ENCODE peak calls at places on chromosomes 16 and 17, in ten cellular contexts. R, K, N, A, O, I, B, C, T and M are unnamed samples. For H3K36me3 and H3K4me1, the result is how much of the 10 kb centered on the place peaks cover.

GRCh38 chr16:83701494-83701893 is 106.3 kb upstream of the HSBP1 start:
- DNase-seq in R (peak), K (no peak), N (peak), A (peak), O (peak), I (no peak), B (peak), C (peak), T (no peak), M (no peak)

GRCh38 chr16:76756423-76756822 is 434.6 kb upstream of the MON1B start:
- DNase-seq in R (no peak), K (no peak), N (no peak), A (no peak), O (no peak), I (no peak), B (no peak), C (no peak), T (no peak), M (no peak)

GRCh38 chr17:6245301-6245810 is 175.2 kb downstream of the WSCD1 start:
- DNase-seq in R (no peak), K (no peak), N (no peak), A (no peak), O (no peak), I (no peak), B (no peak), C (no peak), T (no peak), M (no peak)

GRCh38 chr17:8287651-8288335 is 677 bp upstream of the RANGRF start:
- DNase-seq in R (peak), K (no peak), N (no peak), A (peak), O (peak), I (no peak), B (no peak), C (no peak), T (no peak), M (peak)

GRCh38 chr16:47142469-47143328 is 1.0 kb downstream of the NETO2 start:
- DNase-seq in R (peak), K (no peak), N (peak), A (peak), O (peak), I (peak), B (peak), C (peak), T (no peak), M (peak)

GRCh38 chr16:21608647-21609328 is 9.4 kb downstream of the METTL9 start:
- DNase-seq in R (peak), K (no peak), N (peak), A (peak), O (peak), I (no peak), B (peak), C (no peak), T (no peak), M (no peak)

GRCh38 chr17:78557598-78558039 is 19.6 kb downstream of the DNAH17 start:
- DNase-seq in R (no peak), K (no peak), N (no peak), A (peak), O (peak), I (no peak), B (no peak), C (peak), T (no peak), M (no peak)

GRCh38 chr16:57530104-57530522 is 6.3 kb downstream of the CCDC102A start:
- DNase-seq in R (no peak), K (no peak), N (no peak), A (peak), O (peak), I (peak), B (peak), C (no peak), T (peak), M (peak)

GRCh38 chr17:62735027-62735651 is 73.0 kb downstream of the MARCHF10 start:
- DNase-seq in R (no peak), K (no peak), N (no peak), A (no peak), O (no peak), I (no peak), B (no peak), C (no peak), T (no peak), M (no peak)

GRCh38 chr17:66711936-66712335 is 123.0 kb upstream of the CACNG5 start:
- DNase-seq in R (peak), K (no peak), N (no peak), A (no peak), O (no peak), I (no peak), B (no peak), C (no peak), T (no peak), M (peak)

GRCh38 chr17:31467502-31468256 is 76.2 kb downstream of the RAB11FIP4 start:
- DNase-seq in R (peak), K (no peak), N (peak), A (no peak), O (no peak), I (no peak), B (no peak), C (no peak), T (no peak), M (no peak)

GRCh38 chr17:9900019-9900594 is 5.0 kb downstream of the RCVRN start:
- DNase-seq in R (peak), K (no peak), N (no peak), A (peak), O (peak), I (no peak), B (no peak), C (no peak), T (peak), M (no peak)

GRCh38 chr17:43540821-43541674 is 5.1 kb downstream of the ETV4 start:
- DNase-seq in R (no peak), K (no peak), N (peak), A (no peak), O (peak), I (peak), B (no peak), C (no peak), T (no peak), M (no peak)

GRCh38 chr16:55480228-55480655 is 1.2 kb downstream of the MMP2 start:
- DNase-seq in R (peak), K (no peak), N (peak), A (peak), O (peak), I (peak), B (no peak), C (no peak), T (peak), M (peak)

GRCh38 chr16:50121721-50122445 is 31.2 kb upstream of the TENT4B start:
- DNase-seq in R (no peak), K (peak), N (peak), A (no peak), O (no peak), I (no peak), B (peak), C (no peak), T (no peak), M (no peak)

GRCh38 chr17:64148017-64148631 is 18.2 kb upstream of the ERN1 start:
- DNase-seq in R (peak), K (no peak), N (no peak), A (peak), O (peak), I (no peak), B (no peak), C (peak), T (no peak), M (no peak)

GRCh38 chr16:1026057-1026783 is 44.6 kb downstream of the SOX8 start:
- DNase-seq in R (no peak), K (no peak), N (peak), A (no peak), O (no peak), I (no peak), B (no peak), C (no peak), T (no peak), M (no peak)

GRCh38 chr17:62057696-62058095 is 7.4 kb downstream of the MED13 start:
- DNase-seq in R (no peak), K (no peak), N (no peak), A (no peak), O (no peak), I (no peak), B (no peak), C (no peak), T (no peak), M (no peak)

GRCh38 chr17:74873874-74874614 is 1.2 kb upstream of the FDXR start:
- DNase-seq in R (no peak), K (no peak), N (no peak), A (peak), O (no peak), I (no peak), B (peak), C (no peak), T (no peak), M (no peak)

GRCh38 chr16:48628359-48628985 is 18.5 kb upstream of the N4BP1 start:
- DNase-seq in R (no peak), K (no peak), N (no peak), A (no peak), O (no peak), I (no peak), B (no peak), C (no peak), T (no peak), M (no peak)

GRCh38 chr16:5509794-5510193 is 412.2 kb upstream of the EEF2KMT start:
- DNase-seq in R (no peak), K (no peak), N (no peak), A (no peak), O (no peak), I (no peak), B (no peak), C (no peak), T (no peak), M (peak)

GRCh38 chr17:29505826-29506225 is 61.0 kb downstream of the ABHD15 start:
- DNase-seq in R (no peak), K (no peak), N (no peak), A (no peak), O (no peak), I (no peak), B (no peak), C (no peak), T (no peak), M (no peak)

GRCh38 chr17:44502598-44503079 is 567 bp downstream of the GPATCH8 start:
- DNase-seq in R (no peak), K (no peak), N (peak), A (peak), O (no peak), I (peak), B (no peak), C (peak), T (no peak), M (peak)

GRCh38 chr17:2157081-2157480 is 102.2 kb downstream of the HIC1 start:
- DNase-seq in R (peak), K (no peak), N (no peak), A (peak), O (peak), I (peak), B (no peak), C (no peak), T (no peak), M (no peak)

GRCh38 chr17:43468746-43469544 is 14.8 kb upstream of the DHX8 start:
- DNase-seq in R (no peak), K (no peak), N (no peak), A (peak), O (peak), I (no peak), B (no peak), C (peak), T (no peak), M (no peak)

GRCh38 chr17:2042355-2042929 is 620 bp downstream of the OVCA2 start:
- DNase-seq in R (no peak), K (no peak), N (peak), A (peak), O (peak), I (no peak), B (no peak), C (no peak), T (peak), M (no peak)

GRCh38 chr16:18013863-18014262 is 322.7 kb downstream of the NPIPA8 start:
- DNase-seq in R (no peak), K (peak), N (no peak), A (no peak), O (no peak), I (no peak), B (no peak), C (no peak), T (no peak), M (no peak)

GRCh38 chr16:29974291-29975133 is 844 bp downstream of the TAOK2 start:
- DNase-seq in R (peak), K (no peak), N (peak), A (peak), O (peak), I (peak), B (peak), C (peak), T (peak), M (no peak)

GRCh38 chr17:5584383-5584951 is at the start of gene NLRP1:
- DNase-seq in R (peak), K (peak), N (no peak), A (peak), O (peak), I (peak), B (peak), C (peak), T (peak), M (peak)

GRCh38 chr16:70455910-70456309 is 1.5 kb downstream of the FCSK start:
- DNase-seq in R (no peak), K (no peak), N (no peak), A (no peak), O (no peak), I (no peak), B (no peak), C (no peak), T (no peak), M (no peak)

GRCh38 chr17:332558-333322 is 19.9 kb downstream of the RPH3AL start:
- DNase-seq in R (peak), K (no peak), N (no peak), A (peak), O (peak), I (peak), B (no peak), C (peak), T (no peak), M (no peak)

GRCh38 chr16:1538804-1539520 is 5.5 kb downstream of the TMEM204 start:
- DNase-seq in R (no peak), K (no peak), N (peak), A (no peak), O (no peak), I (no peak), B (peak), C (peak), T (no peak), M (no peak)

GRCh38 chr17:62797959-62798358 is 10.2 kb downstream of the MARCHF10 start:
- DNase-seq in R (no peak), K (no peak), N (no peak), A (peak), O (no peak), I (no peak), B (no peak), C (no peak), T (no peak), M (no peak)

GRCh38 chr17:75489511-75489955 is 25.8 kb downstream of the CASKIN2 start:
- DNase-seq in R (no peak), K (no peak), N (no peak), A (no peak), O (no peak), I (no peak), B (no peak), C (no peak), T (no peak), M (no peak)

GRCh38 chr17:83098241-83099085 is 19.1 kb downstream of the METRNL start:
- DNase-seq in R (no peak), K (no peak), N (peak), A (peak), O (no peak), I (no peak), B (no peak), C (no peak), T (no peak), M (no peak)

GRCh38 chr17:60311186-60311585 is 80.7 kb downstream of the USP32 start:
- DNase-seq in R (no peak), K (no peak), N (no peak), A (peak), O (no peak), I (no peak), B (no peak), C (no peak), T (no peak), M (no peak)

GRCh38 chr17:39852239-39852638 is 11.9 kb downstream of the IKZF3 start:
- DNase-seq in R (no peak), K (no peak), N (no peak), A (no peak), O (peak), I (no peak), B (no peak), C (no peak), T (no peak), M (no peak)

GRCh38 chr16:89534147-89534788 is 26.1 kb downstream of the SPG7 start:
- DNase-seq in R (peak), K (no peak), N (no peak), A (peak), O (peak), I (no peak), B (peak), C (no peak), T (no peak), M (no peak)

GRCh38 chr17:4520881-4521600 is 22.4 kb downstream of the SPNS2 start:
- DNase-seq in R (peak), K (no peak), N (no peak), A (peak), O (peak), I (peak), B (no peak), C (no peak), T (no peak), M (no peak)

GRCh38 chr16:67884684-67885083 is at the start of gene NRN1L:
- DNase-seq in R (peak), K (no peak), N (peak), A (peak), O (peak), I (peak), B (no peak), C (no peak), T (peak), M (peak)

GRCh38 chr17:49795372-49795771 is 6.9 kb downstream of the KAT7 start:
- DNase-seq in R (no peak), K (no peak), N (no peak), A (no peak), O (no peak), I (no peak), B (no peak), C (peak), T (no peak), M (no peak)
- H3K36me3 ChIP-seq in R (under half), K (under half), N (under half), A (half or more), O (half or more), I (half or more), B (half or more), C (half or more), T (under half), M (under half)

GRCh38 chr17:18925187-18925586 is 26.8 kb upstream of the SLC5A10 start:
- DNase-seq in R (no peak), K (no peak), N (no peak), A (no peak), O (no peak), I (no peak), B (peak), C (no peak), T (no peak), M (no peak)

GRCh38 chr17:18920911-18921441 is 31.0 kb upstream of the SLC5A10 start:
- DNase-seq in R (no peak), K (peak), N (no peak), A (peak), O (peak), I (no peak), B (peak), C (peak), T (no peak), M (peak)

GRCh38 chr17:18921485-18921884 is 30.5 kb upstream of the SLC5A10 start:
- DNase-seq in R (no peak), K (no peak), N (no peak), A (no peak), O (no peak), I (no peak), B (no peak), C (no peak), T (no peak), M (no peak)

GRCh38 chr17:18919963-18920362 is 32.0 kb upstream of the SLC5A10 start:
- DNase-seq in R (no peak), K (no peak), N (no peak), A (no peak), O (no peak), I (no peak), B (no peak), C (peak), T (no peak), M (peak)

GRCh38 chr17:18921912-18922451 is 30.0 kb upstream of the SLC5A10 start:
- DNase-seq in R (no peak), K (peak), N (no peak), A (no peak), O (peak), I (no peak), B (peak), C (peak), T (no peak), M (peak)
- H3K4me1 ChIP-seq in R (under half), K (under half), N (under half), A (under half), O (under half), I (under half), B (half or more), C (half or more), T (under half), M (under half)

DNA sequence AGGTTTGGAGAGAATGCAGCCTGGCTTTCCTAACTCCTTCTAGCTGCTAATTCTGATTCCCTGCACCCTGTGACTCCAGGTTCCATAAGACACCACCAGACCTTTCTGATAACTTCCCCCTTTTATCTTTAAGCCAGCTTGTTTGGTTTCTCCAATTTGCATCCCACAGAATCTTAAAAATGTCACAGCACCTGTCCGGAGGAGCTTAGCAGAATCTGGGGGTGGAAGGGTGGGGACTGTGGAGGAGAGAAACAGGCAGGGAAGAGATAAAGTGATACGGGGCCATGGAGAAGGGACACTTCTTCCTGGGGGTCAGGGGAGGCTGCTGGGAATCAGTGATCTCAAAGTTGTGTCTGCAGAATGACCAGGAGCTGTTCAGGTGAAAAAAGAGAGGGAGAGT is 59.4 kb downstream of the FOXL1 start:
- DNase-seq in R (no peak), K (no peak), N (no peak), A (no peak), O (no peak), I (no peak), B (no peak), C (no peak), T (no peak), M (no peak)
- H3K4me3 ChIP-seq in R (no peak), K (no peak), N (no peak), A (no peak), O (no peak), I (no peak), B (no peak), C (no peak), T (no peak), M (no peak)

GRCh38 chr17:50988427-50988826 is 122.3 kb upstream of the TOB1 start:
- DNase-seq in R (no peak), K (no peak), N (no peak), A (no peak), O (no peak), I (no peak), B (no peak), C (no peak), T (no peak), M (no peak)

GRCh38 chr17:50989149-50989548 is 123.0 kb upstream of the TOB1 start:
- DNase-seq in R (no peak), K (no peak), N (no peak), A (no peak), O (no peak), I (no peak), B (no peak), C (no peak), T (no peak), M (no peak)

DNA sequence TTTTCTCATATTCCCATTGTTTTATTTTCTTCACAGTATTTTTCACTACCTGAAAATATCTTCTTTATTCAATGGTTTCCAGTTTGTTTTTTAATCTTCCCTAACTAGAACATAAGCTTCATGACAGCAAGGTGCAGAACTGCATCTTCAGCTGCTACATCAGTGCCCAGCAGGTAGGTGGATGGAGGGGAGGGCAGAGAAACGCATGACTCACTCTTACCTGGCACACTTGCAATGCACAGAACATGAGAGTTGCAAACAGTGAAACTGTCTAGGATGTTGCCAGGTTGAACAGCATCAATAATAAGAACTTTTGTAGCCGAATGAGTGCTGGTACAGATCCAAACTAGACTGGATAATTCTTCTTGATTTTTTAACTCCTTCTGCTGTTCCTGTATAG is 127.1 kb downstream of the SPAG9 start:
- DNase-seq in R (no peak), K (no peak), N (no peak), A (no peak), O (no peak), I (no peak), B (no peak), C (no peak), T (no peak), M (no peak)
- H3K36me3 ChIP-seq in R (half or more), K (under half), N (under half), A (half or more), O (half or more), I (half or more), B (half or more), C (half or more), T (under half), M (under half)

GRCh38 chr16:4371481-4372314 is at the start of gene VASN:
- DNase-seq in R (peak), K (no peak), N (peak), A (peak), O (peak), I (peak), B (peak), C (peak), T (peak), M (peak)
- H3K4me1 ChIP-seq in R (half or more), K (under half), N (under half), A (under half), O (under half), I (under half), B (under half), C (under half), T (under half), M (under half)

GRCh38 chr17:79921411-79922160 is 82.3 kb upstream of the CBX4 start:
- DNase-seq in R (no peak), K (peak), N (no peak), A (no peak), O (no peak), I (no peak), B (peak), C (no peak), T (no peak), M (no peak)
- H3K4me3 ChIP-seq in R (no peak), K (peak), N (no peak), A (peak), O (no peak), I (no peak), B (no peak), C (no peak), T (no peak), M (peak)